ENCODE peak calls at places on chromosomes 4 and X, in four cellular contexts. C is GM12878, D is H1, R is K562. X is an unnamed sample.

GRCh38 chrX:66046612-66047235 is 6.8 kb upstream of the VSIG4 start:
- DNase-seq in C (peak), D (no peak), R (peak), X (no peak)

GRCh38 chr4:73257995-73258667 is 467 bp downstream of the ANKRD17 start:
- DNase-seq in C (no peak), D (no peak), R (peak), X (peak)

GRCh38 chrX:40734956-40735317 is 405 bp downstream of the MED14 start:
- DNase-seq in C (no peak), D (no peak), R (no peak), X (no peak)

GRCh38 chrX:2614911-2615310 is 76.2 kb upstream of the CD99 start:
- DNase-seq in C (no peak), D (no peak), R (peak), X (peak)

GRCh38 chrX:7139202-7140081 is 8.1 kb upstream of the STS start:
- DNase-seq in C (no peak), D (no peak), R (no peak), X (peak)

GRCh38 chr4:137993232-137993631 is 248.9 kb downstream of the SLC7A11 start:
- DNase-seq in C (no peak), D (no peak), R (no peak), X (no peak)

GRCh38 chr4:108370291-108370690 is 201.6 kb upstream of the LEF1 start:
- DNase-seq in C (no peak), D (no peak), R (no peak), X (no peak)

GRCh38 chr4:52799813-52800212 is 48.6 kb upstream of the ERVMER34-1 start:
- DNase-seq in C (no peak), D (no peak), R (no peak), X (no peak)

GRCh38 chr4:11622961-11623725 is 194.4 kb upstream of the HS3ST1 start:
- DNase-seq in C (no peak), D (no peak), R (no peak), X (no peak)

GRCh38 chrX:67544871-67545771 is 1.3 kb downstream of the AR start:
- DNase-seq in C (no peak), D (no peak), R (no peak), X (peak)

GRCh38 chrX:136496359-136496767 is 1.0 kb upstream of the HTATSF1 start:
- DNase-seq in C (no peak), D (no peak), R (no peak), X (no peak)

GRCh38 chrX:15838017-15838416 is 16.6 kb downstream of the AP1S2 start:
- DNase-seq in C (no peak), D (no peak), R (peak), X (no peak)

GRCh38 chr4:20847124-20847747 is 147.0 kb downstream of the PACRGL start:
- DNase-seq in C (no peak), D (no peak), R (no peak), X (no peak)

GRCh38 chrX:49995021-49995731 is 72.8 kb downstream of the CLCN5 start:
- DNase-seq in C (no peak), D (no peak), R (no peak), X (peak)

GRCh38 chr4:175951794-175952193 is 113.8 kb upstream of the WDR17 start:
- DNase-seq in C (no peak), D (no peak), R (no peak), X (peak)

GRCh38 chrX:1598876-1599790 is 7.7 kb downstream of the AKAP17A start:
- DNase-seq in C (no peak), D (no peak), R (no peak), X (no peak)

GRCh38 chr4:99404595-99405287 is 30.4 kb downstream of the ADH7 start:
- DNase-seq in C (peak), D (no peak), R (no peak), X (peak)

GRCh38 chr4:102180080-102180479 is 165.2 kb downstream of the SLC39A8 start:
- DNase-seq in C (no peak), D (no peak), R (no peak), X (no peak)

GRCh38 chr4:70299643-70300042 is 35.1 kb upstream of the CABS1 start:
- DNase-seq in C (no peak), D (no peak), R (no peak), X (no peak)

GRCh38 chrX:101745046-101745445 is 85.4 kb upstream of the ARMCX2 start:
- DNase-seq in C (no peak), D (no peak), R (no peak), X (no peak)

GRCh38 chrX:16586371-16587112 is 63.4 kb upstream of the S100G start:
- DNase-seq in C (no peak), D (no peak), R (no peak), X (no peak)

GRCh38 chrX:124435616-124436015 is 89.3 kb downstream of the SH2D1A start:
- DNase-seq in C (no peak), D (no peak), R (no peak), X (no peak)

GRCh38 chrX:154430504-154430903 is 2.0 kb downstream of the ATP6AP1 start:
- DNase-seq in C (no peak), D (no peak), R (peak), X (no peak)

GRCh38 chr4:39279416-39279815 is 86.7 kb downstream of the RFC1 start:
- DNase-seq in C (no peak), D (no peak), R (no peak), X (no peak)

GRCh38 chr4:145660064-145660463 is 19.9 kb upstream of the C4orf51 start:
- DNase-seq in C (no peak), D (no peak), R (no peak), X (no peak)

GRCh38 chr4:61462451-61463326 is 262.6 kb downstream of the ADGRL3 start:
- DNase-seq in C (no peak), D (no peak), R (no peak), X (peak)

GRCh38 chr4:97073194-97073593 is 1070.1 kb downstream of the STPG2 start:
- DNase-seq in C (no peak), D (no peak), R (no peak), X (no peak)

GRCh38 chr4:139177049-139177887 is at the start of gene ELF2:
- DNase-seq in C (no peak), D (no peak), R (peak), X (peak)

GRCh38 chr4:48118081-48118480 is 16.0 kb downstream of the TXK start:
- DNase-seq in C (no peak), D (no peak), R (no peak), X (no peak)

GRCh38 chrX:31036895-31037294 is 34.9 kb downstream of the FTHL17 start:
- DNase-seq in C (no peak), D (no peak), R (peak), X (peak)

GRCh38 chr4:106238819-106239420 is 77.1 kb downstream of the TBCK start:
- DNase-seq in C (no peak), D (peak), R (peak), X (peak)

GRCh38 chr4:56684320-56684719 is 3.2 kb upstream of the HOPX start:
- DNase-seq in C (no peak), D (no peak), R (no peak), X (peak)

GRCh38 chr4:1194028-1194900 is 21.9 kb upstream of the SPON2 start:
- DNase-seq in C (no peak), D (no peak), R (no peak), X (peak)

GRCh38 chr4:183504064-183504929 is 561 bp upstream of the ING2 start:
- DNase-seq in C (peak), D (peak), R (peak), X (peak)
- TF ChIP-seq CTCF in C (no peak), D (no peak), R (peak), X (peak)

DNA sequence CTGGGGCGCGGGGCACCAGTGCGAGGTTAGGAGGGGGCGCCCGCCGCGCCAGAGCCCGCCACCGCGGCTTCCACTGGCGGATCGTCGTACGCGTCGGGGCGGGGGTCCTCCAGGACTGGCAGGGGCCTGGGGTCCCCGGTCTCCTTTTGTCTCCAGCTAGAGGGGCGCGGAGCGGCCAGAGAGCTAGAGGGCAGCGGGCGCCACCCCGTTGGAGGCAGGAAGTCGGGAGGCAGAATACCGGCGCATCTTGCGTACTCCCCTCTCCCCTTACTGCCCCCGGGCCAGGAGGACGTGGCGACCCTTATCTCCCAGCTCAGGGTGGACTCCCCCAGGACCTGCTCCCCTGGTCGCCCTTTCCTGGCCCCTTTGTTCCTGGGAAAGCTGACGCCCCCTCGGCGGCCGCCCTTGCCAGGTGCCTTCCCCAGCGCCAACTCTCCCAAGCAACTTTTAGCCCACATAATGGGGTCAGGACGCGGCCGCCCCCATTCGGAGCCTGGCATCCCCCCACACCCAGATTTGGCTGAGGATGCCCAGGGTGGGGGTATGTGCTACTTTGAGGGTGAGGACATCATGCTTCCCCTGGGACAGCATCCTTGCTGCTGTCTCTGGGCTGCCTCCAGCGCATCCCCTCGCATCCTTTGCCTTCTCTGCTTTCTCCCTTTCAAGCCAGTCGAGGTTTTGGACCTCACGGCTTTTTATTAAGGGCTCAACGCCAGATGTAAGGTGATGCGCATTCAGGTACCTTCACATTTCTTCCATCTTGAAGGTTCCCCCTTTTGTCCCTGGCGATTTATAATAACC is 976 bp downstream of the CNKSR2 start:
- DNase-seq in C (no peak), D (no peak), R (no peak), X (no peak)
- H3K9ac ChIP-seq in C (peak), D (peak), R (no peak), X (no peak)

GRCh38 chrX:20056704-20057103 is 60.0 kb downstream of the MAP7D2 start:
- DNase-seq in C (no peak), D (no peak), R (no peak), X (peak)
- TF ChIP-seq CHD1 in C (no peak), D (no peak), R (no peak), X (no peak)

GRCh38 chr4:40984051-40984450 is 230.3 kb downstream of the APBB2 start:
- DNase-seq in C (no peak), D (no peak), R (no peak), X (peak)

GRCh38 chr4:40978548-40978947 is 228.8 kb downstream of the NSUN7 start:
- DNase-seq in C (no peak), D (no peak), R (no peak), X (peak)

GRCh38 chr4:40986375-40986774 is 228.0 kb downstream of the APBB2 start:
- DNase-seq in C (no peak), D (no peak), R (no peak), X (no peak)

GRCh38 chr4:40976343-40976742 is 226.6 kb downstream of the NSUN7 start:
- DNase-seq in C (no peak), D (no peak), R (peak), X (peak)

GRCh38 chr4:40980318-40980883 is 230.6 kb downstream of the NSUN7 start:
- DNase-seq in C (no peak), D (no peak), R (no peak), X (no peak)
- TF ChIP-seq CTCF in C (peak), D (peak), R (peak), X (peak)

GRCh38 chr4:88028961-88029360 is 21.5 kb downstream of the PKD2 start:
- DNase-seq in C (no peak), D (no peak), R (no peak), X (no peak)
- H3K9ac ChIP-seq in C (no peak), D (no peak), R (no peak), X (no peak)

GRCh38 chrX:37867509-37868153 is 20.3 kb upstream of the DYNLT3 start:
- DNase-seq in C (no peak), D (no peak), R (no peak), X (no peak)

GRCh38 chrX:37872303-37872655 is 24.9 kb upstream of the DYNLT3 start:
- DNase-seq in C (no peak), D (no peak), R (no peak), X (no peak)

GRCh38 chrX:37871626-37872302 is 24.4 kb upstream of the DYNLT3 start:
- DNase-seq in C (no peak), D (no peak), R (peak), X (peak)

GRCh38 chrX:37876716-37877115 is 29.3 kb upstream of the DYNLT3 start:
- DNase-seq in C (no peak), D (no peak), R (no peak), X (no peak)

GRCh38 chrX:37873220-37873619 is 25.8 kb upstream of the DYNLT3 start:
- DNase-seq in C (no peak), D (no peak), R (no peak), X (no peak)
- TF ChIP-seq CHD1 in C (no peak), D (no peak), R (no peak), X (no peak)

DNA sequence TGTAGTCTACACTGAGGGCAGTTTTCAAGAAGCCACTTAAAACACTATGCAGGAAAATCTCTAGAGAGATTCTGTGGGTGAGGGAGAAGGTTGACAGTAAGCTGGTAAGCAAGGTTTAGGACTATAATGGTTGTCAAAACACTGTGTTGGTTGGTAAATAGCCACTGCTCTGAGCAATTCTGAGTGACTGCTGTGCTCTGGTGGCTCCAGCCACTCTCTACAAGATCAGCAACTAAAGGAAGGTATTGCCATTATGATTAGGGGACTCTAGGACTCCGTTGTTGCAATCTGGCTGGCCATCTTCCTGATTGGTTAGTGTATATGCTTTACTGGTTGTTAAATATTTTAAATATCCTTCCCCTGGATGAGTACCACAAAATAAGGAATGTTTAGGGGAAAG is 5.5 kb upstream of the FAM47E start:
- DNase-seq in C (no peak), D (no peak), R (no peak), X (no peak)
- TF ChIP-seq CTCF in C (no peak), D (no peak), R (no peak), X (no peak)

GRCh38 chr4:83013931-83014330 is 3.3 kb upstream of the LIN54 start:
- DNase-seq in C (no peak), D (no peak), R (no peak), X (no peak)

GRCh38 chr4:83012631-83013419 is 2.2 kb upstream of the LIN54 start:
- DNase-seq in C (peak), D (peak), R (peak), X (peak)

GRCh38 chr4:83010522-83011318 is at the start of gene LIN54:
- DNase-seq in C (no peak), D (no peak), R (peak), X (peak)

GRCh38 chr4:83011779-83012630 is 1.4 kb upstream of the LIN54 start:
- DNase-seq in C (no peak), D (no peak), R (peak), X (peak)

GRCh38 chr4:83013420-83013867 is 2.8 kb upstream of the LIN54 start:
- DNase-seq in C (no peak), D (no peak), R (no peak), X (no peak)
- H3K9ac ChIP-seq in C (peak), D (peak), R (peak), X (peak)